ENCODE peak calls at places on chromosomes 11 and 22, in nine cellular contexts. N, B, J, U, S, A, T, L and P are unnamed samples.

GRCh38 chr11:3201112-3201581 is 17.5 kb downstream of the MRGPRG start:
- DNase-seq in N (no peak), B (no peak), J (peak; percentile 7), U (no peak), S (no peak), A (no peak), T (no peak), L (no peak), P (no peak)

GRCh38 chr11:96037267-96037990 is 113.5 kb upstream of the MTMR2 start:
- DNase-seq in N (no peak), B (no peak), J (no peak), U (no peak), S (no peak), A (no peak), T (no peak), L (no peak), P (peak; percentile 60)

GRCh38 chr22:27718186-27719032 is 83.1 kb downstream of the MN1 start:
- DNase-seq in N (peak; percentile 66), B (peak; percentile 57), J (peak; percentile 60), U (peak; percentile 28), S (peak; percentile 69), A (peak; percentile 64), T (peak; percentile 98), L (peak; percentile 31), P (peak; percentile 93)

GRCh38 chr11:106017088-106017487 is 5.0 kb downstream of the MSANTD4 start:
- DNase-seq in N (no peak), B (no peak), J (no peak), U (no peak), S (no peak), A (no peak), T (no peak), L (no peak), P (no peak)

GRCh38 chr11:34263462-34264186 is 94.2 kb downstream of the ABTB2 start:
- DNase-seq in N (peak; percentile 59), B (peak; percentile 79), J (no peak), U (no peak), S (peak; percentile 26), A (peak; percentile 75), T (peak; percentile 77), L (peak; percentile 23), P (peak; percentile 92)

GRCh38 chr22:46791201-46791731 is 28.8 kb downstream of the TBC1D22A start:
- DNase-seq in N (no peak), B (peak; percentile 53), J (no peak), U (no peak), S (no peak), A (peak; percentile 44), T (peak; percentile 60), L (no peak), P (peak; percentile 72)

GRCh38 chr11:97815667-97816066 is 1205.1 kb upstream of the CNTN5 start:
- DNase-seq in N (no peak), B (no peak), J (no peak), U (no peak), S (no peak), A (no peak), T (no peak), L (no peak), P (no peak)

GRCh38 chr11:1929621-1930447 is 10.3 kb downstream of the TNNT3 start:
- DNase-seq in N (no peak), B (no peak), J (no peak), U (no peak), S (no peak), A (peak; percentile 39), T (no peak), L (no peak), P (no peak)

GRCh38 chr11:107683807-107684206 is 28.0 kb downstream of the SLN start:
- DNase-seq in N (no peak), B (no peak), J (no peak), U (no peak), S (no peak), A (no peak), T (peak; percentile 19), L (no peak), P (no peak)

GRCh38 chr22:49009359-49010063 is 818.2 kb downstream of the BRD1 start:
- DNase-seq in N (no peak), B (no peak), J (no peak), U (no peak), S (no peak), A (no peak), T (no peak), L (no peak), P (no peak)

GRCh38 chr22:23054531-23055257 is 15.6 kb upstream of the GNAZ start:
- DNase-seq in N (no peak), B (no peak), J (no peak), U (no peak), S (no peak), A (peak; percentile 31), T (peak; percentile 14), L (no peak), P (no peak)

GRCh38 chr22:25510926-25511325 is 53.5 kb upstream of the GRK3 start:
- DNase-seq in N (no peak), B (peak; percentile 28), J (no peak), U (no peak), S (no peak), A (no peak), T (no peak), L (no peak), P (no peak)
- H3K4me3 ChIP-seq in N (no peak overlapping the region), B (no peak overlapping the region), J (no peak overlapping the region), U (no peak overlapping the region), S (no peak overlapping the region), A (no peak overlapping the region), T (no peak overlapping the region), L (no peak overlapping the region), P (no peak overlapping the region)

GRCh38 chr11:64245401-64245796 is 1.3 kb downstream of the PPP1R14B start:
- DNase-seq in N (peak; percentile 61), B (peak; percentile 70), J (peak; percentile 77), U (no peak), S (no peak), A (peak; percentile 66), T (peak; percentile 53), L (no peak), P (peak; percentile 33)

GRCh38 chr11:64245797-64246623 is 733 bp downstream of the PPP1R14B start:
- DNase-seq in N (peak; percentile 67), B (peak; percentile 77), J (peak; percentile 73), U (no peak), S (peak; percentile 50), A (peak; percentile 84), T (peak; percentile 97), L (peak; percentile 69), P (peak; percentile 82)

GRCh38 chr11:64247729-64248531 is 1.2 kb upstream of the PPP1R14B start:
- DNase-seq in N (peak; percentile 10), B (peak; percentile 29), J (peak; percentile 71), U (no peak), S (no peak), A (no peak), T (no peak), L (no peak), P (no peak)

GRCh38 chr11:64248578-64248977 is 1.8 kb upstream of the PPP1R14B start:
- DNase-seq in N (no peak), B (peak; percentile 11), J (no peak), U (no peak), S (no peak), A (no peak), T (no peak), L (no peak), P (no peak)

GRCh38 chr11:64246874-64247728 is at the start of gene PPP1R14B:
- DNase-seq in N (peak; percentile 92), B (peak; percentile 92), J (peak; percentile 88), U (peak; percentile 94), S (peak; percentile 49), A (peak; percentile 94), T (peak; percentile 96), L (peak; percentile 58), P (peak; percentile 92)
- TF ChIP-seq CTCF in N (no peak), B (no peak), J (no peak), U (no peak), S (peak; percentile 7), A (peak; percentile 29), T (no peak), L (peak; percentile 11), P (no peak)

GRCh38 chr11:109422755-109423113 is 744 bp downstream of the C11orf87 start:
- DNase-seq in N (peak; percentile 6), B (no peak), J (no peak), U (no peak), S (no peak), A (no peak), T (peak; percentile 41), L (no peak), P (peak; percentile 51)

GRCh38 chr11:109423114-109423859 is 1.3 kb downstream of the C11orf87 start:
- DNase-seq in N (peak; percentile 18), B (no peak), J (no peak), U (peak; percentile 13), S (no peak), A (no peak), T (peak; percentile 4), L (no peak), P (peak; percentile 39)

GRCh38 chr11:109423860-109424190 is 1.8 kb downstream of the C11orf87 start:
- DNase-seq in N (no peak), B (no peak), J (no peak), U (no peak), S (no peak), A (no peak), T (no peak), L (no peak), P (no peak)

GRCh38 chr11:109424893-109425292 is 2.9 kb downstream of the C11orf87 start:
- DNase-seq in N (peak; percentile 11), B (no peak), J (no peak), U (peak; percentile 80), S (no peak), A (no peak), T (no peak), L (no peak), P (no peak)

GRCh38 chr11:109421981-109422590 is at the start of gene C11orf87:
- DNase-seq in N (peak; percentile 10), B (no peak), J (no peak), U (peak; percentile 32), S (no peak), A (no peak), T (peak; percentile 30), L (no peak), P (peak; percentile 23)
- H3K4me3 ChIP-seq in N (peak within 1 kb of the TSS; percentile 22), B (no peak within 1 kb of the TSS), J (no peak within 1 kb of the TSS), U (peak within 1 kb of the TSS; percentile 31), S (peak within 1 kb of the TSS; percentile 50), A (no peak within 1 kb of the TSS), T (peak within 1 kb of the TSS; percentile 38), L (peak within 1 kb of the TSS; percentile 63), P (peak within 1 kb of the TSS; percentile 41)

GRCh38 chr11:115363921-115364320 is 140.3 kb downstream of the CADM1 start:
- DNase-seq in N (no peak), B (no peak), J (no peak), U (no peak), S (no peak), A (no peak), T (no peak), L (no peak), P (no peak)

GRCh38 chr11:115362997-115363396 is 141.2 kb downstream of the CADM1 start:
- DNase-seq in N (no peak), B (no peak), J (no peak), U (no peak), S (no peak), A (no peak), T (no peak), L (no peak), P (no peak)

GRCh38 chr11:115360186-115360824 is 143.9 kb downstream of the CADM1 start:
- DNase-seq in N (no peak), B (no peak), J (no peak), U (no peak), S (no peak), A (no peak), T (no peak), L (no peak), P (no peak)

GRCh38 chr11:115363426-115363825 is 140.8 kb downstream of the CADM1 start:
- DNase-seq in N (no peak), B (no peak), J (no peak), U (no peak), S (no peak), A (no peak), T (no peak), L (no peak), P (no peak)

GRCh38 chr11:115361025-115361424 is 143.2 kb downstream of the CADM1 start:
- DNase-seq in N (no peak), B (no peak), J (no peak), U (no peak), S (no peak), A (no peak), T (no peak), L (no peak), P (no peak)
- TF ChIP-seq CTCF in N (no peak), B (no peak), J (no peak), U (no peak), S (no peak), A (no peak), T (no peak), L (no peak), P (no peak)